ENCODE peak calls at places on chromosome 10, in ten cellular contexts. One of them, this sample, is unnamed.

GRCh38 chr10:21437770-21438382 is 87.6 kb downstream of the SKIDA1 start:
- DNase-seq in fibroblast of the aortic adventitia: no peak
- DNase-seq in AG09309: no peak
- DNase-seq in NCI-H345: no peak
- DNase-seq in activated CD8-positive, alpha-beta memory T cell treated with anti-CD3 and anti-CD28 coated beads, Interleukin-2, amount 10 ng/mL, durations not matched to agents 7 days and 5 days: no peak
- DNase-seq in nucleus accumbens: no peak
- DNase-seq in HT1080: no peak
- DNase-seq in AG04450: no peak
- DNase-seq in NCI-H1105: no peak
- DNase-seq in NAMALWA: no peak
- DNase-seq in this sample: no peak

GRCh38 chr10:90642650-90643049 is 215.2 kb downstream of the HTR7 start:
- DNase-seq in fibroblast of the aortic adventitia: peak; percentile 76
- DNase-seq in NCI-H345: no peak
- DNase-seq in activated CD8-positive, alpha-beta memory T cell treated with anti-CD3 and anti-CD28 coated beads, Interleukin-2, amount 10 ng/mL, durations not matched to agents 7 days and 5 days: no peak
- DNase-seq in nucleus accumbens: no peak
- DNase-seq in AG04450: no peak
- DNase-seq in NAMALWA: no peak
- DNase-seq in NCI-H1105: no peak
- DNase-seq in AG09309: no peak
- DNase-seq in HT1080: no peak
- DNase-seq in this sample: no peak

GRCh38 chr10:62632071-62632809 is 172.3 kb upstream of the ADO start:
- DNase-seq in AG09309: no peak
- DNase-seq in NCI-H1105: no peak
- DNase-seq in HT1080: peak; percentile 39
- DNase-seq in NAMALWA: peak; percentile 87
- DNase-seq in fibroblast of the aortic adventitia: no peak
- DNase-seq in nucleus accumbens: no peak
- DNase-seq in AG04450: no peak
- DNase-seq in NCI-H345: no peak
- DNase-seq in activated CD8-positive, alpha-beta memory T cell treated with anti-CD3 and anti-CD28 coated beads, Interleukin-2, amount 10 ng/mL, durations not matched to agents 7 days and 5 days: peak; percentile 86
- DNase-seq in this sample: no peak

GRCh38 chr10:91410638-91411367 is 659 bp downstream of the HECTD2 start:
- DNase-seq in activated CD8-positive, alpha-beta memory T cell treated with anti-CD3 and anti-CD28 coated beads, Interleukin-2, amount 10 ng/mL, durations not matched to agents 7 days and 5 days: peak; percentile 50
- DNase-seq in AG09309: no peak
- DNase-seq in NCI-H1105: no peak
- DNase-seq in NCI-H345: peak; percentile 41
- DNase-seq in fibroblast of the aortic adventitia: peak; percentile 37
- DNase-seq in nucleus accumbens: no peak
- DNase-seq in NAMALWA: peak; percentile 31
- DNase-seq in AG04450: no peak
- DNase-seq in HT1080: no peak
- DNase-seq in this sample: peak; percentile 48

GRCh38 chr10:34049887-34050286 is 715.4 kb upstream of the NRP1 start:
- DNase-seq in activated CD8-positive, alpha-beta memory T cell treated with anti-CD3 and anti-CD28 coated beads, Interleukin-2, amount 10 ng/mL, durations not matched to agents 7 days and 5 days: no peak
- DNase-seq in nucleus accumbens: peak; percentile 43
- DNase-seq in AG04450: peak; percentile 26
- DNase-seq in AG09309: no peak
- DNase-seq in fibroblast of the aortic adventitia: no peak
- DNase-seq in HT1080: peak; percentile 57
- DNase-seq in NAMALWA: no peak
- DNase-seq in NCI-H345: no peak
- DNase-seq in NCI-H1105: no peak
- DNase-seq in this sample: peak; percentile 11

GRCh38 chr10:67853512-67853911 is 15.5 kb upstream of the DNAJC12 start:
- DNase-seq in HT1080: no peak
- DNase-seq in nucleus accumbens: no peak
- DNase-seq in fibroblast of the aortic adventitia: no peak
- DNase-seq in NCI-H345: no peak
- DNase-seq in AG09309: no peak
- DNase-seq in NCI-H1105: no peak
- DNase-seq in activated CD8-positive, alpha-beta memory T cell treated with anti-CD3 and anti-CD28 coated beads, Interleukin-2, amount 10 ng/mL, durations not matched to agents 7 days and 5 days: no peak
- DNase-seq in NAMALWA: no peak
- DNase-seq in AG04450: no peak
- DNase-seq in this sample: no peak

GRCh38 chr10:97916586-97916985 is 66.9 kb downstream of the GOLGA7B start:
- DNase-seq in activated CD8-positive, alpha-beta memory T cell treated with anti-CD3 and anti-CD28 coated beads, Interleukin-2, amount 10 ng/mL, durations not matched to agents 7 days and 5 days: no peak
- DNase-seq in AG04450: no peak
- DNase-seq in NCI-H345: no peak
- DNase-seq in NAMALWA: no peak
- DNase-seq in NCI-H1105: no peak
- DNase-seq in fibroblast of the aortic adventitia: peak; percentile 30
- DNase-seq in nucleus accumbens: peak; percentile 34
- DNase-seq in AG09309: no peak
- DNase-seq in HT1080: no peak
- DNase-seq in this sample: no peak

GRCh38 chr10:132551093-132551807 is 13.7 kb downstream of the INPP5A start:
- DNase-seq in NAMALWA: peak; percentile 93
- DNase-seq in nucleus accumbens: no peak
- DNase-seq in activated CD8-positive, alpha-beta memory T cell treated with anti-CD3 and anti-CD28 coated beads, Interleukin-2, amount 10 ng/mL, durations not matched to agents 7 days and 5 days: peak; percentile 67
- DNase-seq in HT1080: no peak
- DNase-seq in fibroblast of the aortic adventitia: no peak
- DNase-seq in AG04450: no peak
- DNase-seq in NCI-H1105: no peak
- DNase-seq in NCI-H345: peak; percentile 17
- DNase-seq in AG09309: no peak
- DNase-seq in this sample: no peak

GRCh38 chr10:4684434-4684833 is 141.6 kb upstream of the AKR1E2 start:
- DNase-seq in fibroblast of the aortic adventitia: peak; percentile 34
- DNase-seq in NAMALWA: no peak
- DNase-seq in NCI-H345: no peak
- DNase-seq in nucleus accumbens: no peak
- DNase-seq in HT1080: no peak
- DNase-seq in activated CD8-positive, alpha-beta memory T cell treated with anti-CD3 and anti-CD28 coated beads, Interleukin-2, amount 10 ng/mL, durations not matched to agents 7 days and 5 days: no peak
- DNase-seq in NCI-H1105: no peak
- DNase-seq in AG04450: no peak
- DNase-seq in AG09309: no peak
- DNase-seq in this sample: no peak

GRCh38 chr10:122239578-122240257 is 31.4 kb upstream of the BTBD16 start:
- DNase-seq in HT1080: no peak
- DNase-seq in AG04450: no peak
- DNase-seq in NCI-H345: no peak
- DNase-seq in NCI-H1105: no peak
- DNase-seq in NAMALWA: peak; percentile 4
- DNase-seq in AG09309: peak; percentile 35
- DNase-seq in nucleus accumbens: no peak
- DNase-seq in fibroblast of the aortic adventitia: peak; percentile 72
- DNase-seq in activated CD8-positive, alpha-beta memory T cell treated with anti-CD3 and anti-CD28 coated beads, Interleukin-2, amount 10 ng/mL, durations not matched to agents 7 days and 5 days: no peak
- DNase-seq in this sample: no peak

GRCh38 chr10:117533507-117534281 is 8.9 kb upstream of the EMX2 start:
- DNase-seq in NCI-H345: no peak
- DNase-seq in NAMALWA: no peak
- DNase-seq in AG09309: no peak
- DNase-seq in HT1080: no peak
- DNase-seq in activated CD8-positive, alpha-beta memory T cell treated with anti-CD3 and anti-CD28 coated beads, Interleukin-2, amount 10 ng/mL, durations not matched to agents 7 days and 5 days: no peak
- DNase-seq in nucleus accumbens: no peak
- DNase-seq in fibroblast of the aortic adventitia: no peak
- DNase-seq in AG04450: no peak
- DNase-seq in NCI-H1105: no peak
- DNase-seq in this sample: no peak

GRCh38 chr10:33719005-33719703 is 384.7 kb upstream of the NRP1 start:
- DNase-seq in NCI-H1105: no peak
- DNase-seq in NAMALWA: no peak
- DNase-seq in AG04450: no peak
- DNase-seq in NCI-H345: no peak
- DNase-seq in activated CD8-positive, alpha-beta memory T cell treated with anti-CD3 and anti-CD28 coated beads, Interleukin-2, amount 10 ng/mL, durations not matched to agents 7 days and 5 days: no peak
- DNase-seq in nucleus accumbens: no peak
- DNase-seq in AG09309: no peak
- DNase-seq in fibroblast of the aortic adventitia: peak; percentile 40
- DNase-seq in HT1080: no peak
- DNase-seq in this sample: no peak

GRCh38 chr10:74079028-74079913 is 71.4 kb downstream of the AP3M1 start:
- DNase-seq in fibroblast of the aortic adventitia: peak; percentile 31
- DNase-seq in NCI-H1105: no peak
- DNase-seq in HT1080: peak; percentile 36
- DNase-seq in NAMALWA: no peak
- DNase-seq in nucleus accumbens: no peak
- DNase-seq in NCI-H345: no peak
- DNase-seq in AG04450: no peak
- DNase-seq in activated CD8-positive, alpha-beta memory T cell treated with anti-CD3 and anti-CD28 coated beads, Interleukin-2, amount 10 ng/mL, durations not matched to agents 7 days and 5 days: no peak
- DNase-seq in AG09309: no peak
- DNase-seq in this sample: no peak

This sample was measured in RKO.